ENCODE peak calls at places on chromosomes 13 and 19, in four cellular contexts. B is right atrium auricular region, O is astrocyte, Y is AG09309. T is an unnamed sample.

GRCh38 chr13:38979891-38980627 is 10.6 kb downstream of the STOML3 start:
- DNase-seq in Y (no peak), O (no peak), B (no peak), T (peak)

GRCh38 chr13:84843368-84843767 is 955.9 kb downstream of the SLITRK6 start:
- DNase-seq in Y (no peak), O (no peak), B (no peak), T (no peak)

GRCh38 chr19:48859711-48860572 is 8.5 kb downstream of the PLEKHA4 start:
- DNase-seq in O (no peak), Y (no peak), B (no peak), T (peak)

GRCh38 chr19:39412867-39413268 is 399 bp downstream of the PLEKHG2 start:
- DNase-seq in O (no peak), B (no peak), Y (no peak), T (no peak)

GRCh38 chr13:51768378-51768921 is 35.5 kb downstream of the DHRS12 start:
- DNase-seq in B (no peak), Y (no peak), O (no peak), T (peak)

GRCh38 chr13:46495647-46496046 is 57.3 kb upstream of the LRCH1 start:
- DNase-seq in B (no peak), O (no peak), Y (no peak), T (no peak)

GRCh38 chr19:6458695-6459355 is 767 bp downstream of the SLC25A23 start:
- DNase-seq in B (no peak), O (no peak), Y (no peak), T (no peak)

GRCh38 chr19:49116544-49116943 is 2.4 kb downstream of the LIN7B start:
- DNase-seq in O (no peak), B (no peak), Y (no peak), T (no peak)

GRCh38 chr13:29935309-29935981 is 85.0 kb upstream of the UBL3 start:
- DNase-seq in B (no peak), O (no peak), Y (no peak), T (no peak)

GRCh38 chr19:17832443-17833208 is 11.3 kb upstream of the INSL3 start:
- DNase-seq in O (no peak), Y (no peak), B (no peak), T (no peak)

GRCh38 chr19:50994129-50994528 is 7.3 kb downstream of the KLK8 start:
- DNase-seq in Y (no peak), O (no peak), B (no peak), T (peak)
- TF ChIP-seq CTCF in Y (no peak), O (no peak), B (no peak), T (no peak)

DNA sequence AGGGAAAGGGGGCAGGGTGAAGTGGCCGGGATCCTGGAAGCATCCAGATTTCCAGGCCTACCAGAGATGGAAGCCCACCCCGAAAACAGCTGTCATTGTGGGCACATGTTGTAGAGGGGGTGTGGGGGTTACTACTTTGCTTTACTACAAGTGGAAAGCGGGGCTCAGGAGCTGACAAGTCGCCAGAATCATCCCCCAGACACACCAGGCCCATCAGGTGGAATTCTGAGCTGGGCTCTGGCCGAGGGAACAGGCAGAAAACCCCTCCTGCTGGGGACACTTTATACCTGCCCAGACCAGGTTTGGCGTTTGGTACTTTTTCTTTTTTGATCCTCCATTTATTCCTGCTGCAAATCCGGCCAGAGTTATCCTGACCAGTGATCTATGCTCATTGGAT is 3.8 kb downstream of the CDX2 start:
- DNase-seq in Y (no peak), B (no peak), O (no peak), T (no peak)
- TF ChIP-seq CTCF in Y (no peak), B (no peak), O (no peak), T (no peak)

GRCh38 chr19:1590641-1591397 is 1.8 kb downstream of the MBD3 start:
- DNase-seq in B (no peak), Y (no peak), O (no peak), T (no peak)
- TF ChIP-seq CTCF in B (no peak), Y (peak), O (no peak), T (no peak)

GRCh38 chr19:56222901-56223300 is 20.8 kb downstream of the ZSCAN5C start:
- DNase-seq in O (no peak), Y (no peak), B (no peak), T (no peak)

GRCh38 chr19:56217039-56217949 is 15.2 kb downstream of the ZSCAN5C start:
- DNase-seq in Y (peak), B (no peak), O (peak), T (peak)

GRCh38 chr19:56223481-56223880 is 21.4 kb downstream of the ZSCAN5C start:
- DNase-seq in O (no peak), Y (no peak), B (no peak), T (no peak)

GRCh38 chr19:56221851-56222250 is 19.8 kb downstream of the ZSCAN5C start:
- DNase-seq in Y (no peak), O (no peak), B (no peak), T (no peak)
- TF ChIP-seq CTCF in Y (no peak), O (no peak), B (no peak), T (no peak)

GRCh38 chr19:32598022-32598421 is 17.0 kb downstream of the PDCD5 start:
- DNase-seq in B (no peak), Y (no peak), O (no peak), T (no peak)
- TF ChIP-seq CTCF in B (no peak), Y (no peak), O (no peak), T (no peak)

GRCh38 chr13:67990868-67991267 is 760.7 kb upstream of the PCDH9 start:
- DNase-seq in Y (no peak), B (no peak), O (no peak), T (no peak)

GRCh38 chr13:67996101-67996500 is 766.0 kb upstream of the PCDH9 start:
- DNase-seq in Y (no peak), B (no peak), O (no peak), T (no peak)
- TF ChIP-seq CTCF in Y (no peak), B (no peak), O (no peak), T (no peak)

GRCh38 chr19:4363571-4364304 is 20.4 kb downstream of the MPND start:
- DNase-seq in B (no peak), Y (no peak), O (no peak), T (no peak)

GRCh38 chr19:4361152-4362037 is 18.0 kb downstream of the MPND start:
- DNase-seq in Y (no peak), B (no peak), O (no peak), T (no peak)

GRCh38 chr19:4362038-4362828 is 18.9 kb downstream of the MPND start:
- DNase-seq in B (no peak), Y (no peak), O (no peak), T (no peak)

GRCh38 chr19:4360641-4361151 is 17.3 kb downstream of the MPND start:
- DNase-seq in B (no peak), O (no peak), Y (no peak), T (peak)

GRCh38 chr19:4362871-4363545 is 19.6 kb downstream of the MPND start:
- DNase-seq in O (no peak), B (no peak), Y (no peak), T (no peak)
- TF ChIP-seq CTCF in O (no peak), B (no peak), Y (peak), T (no peak)